ENCODE peak calls at places on chromosomes 11 and 22, in five cellular contexts. I, M, P, J and E are unnamed samples.

GRCh38 chr11:40185793-40186192 is 1273.7 kb downstream of the LRRC4C start:
- DNase-seq in I (no peak), M (no peak), P (no peak), J (no peak), E (no peak)

GRCh38 chr11:108370315-108370714 is 97.0 kb downstream of the C11orf65 start:
- DNase-seq in I (no peak), M (no peak), P (no peak), J (no peak), E (no peak)

GRCh38 chr22:49959782-49960158 is 802 bp upstream of the PIM3 start:
- DNase-seq in I (no peak), M (no peak), P (no peak), J (peak), E (no peak)

GRCh38 chr22:37088108-37088605 is 21.4 kb downstream of the TMPRSS6 start:
- DNase-seq in I (no peak), M (no peak), P (peak), J (peak), E (no peak)

GRCh38 chr11:114439229-114440120 is at the start of gene REXO2:
- DNase-seq in I (peak), M (peak), P (peak), J (peak), E (peak)

GRCh38 chr11:55714982-55715888 is 53.2 kb downstream of the OR4C6 start:
- DNase-seq in I (peak), M (no peak), P (peak), J (no peak), E (no peak)

GRCh38 chr11:65625628-65626342 is 10.2 kb downstream of the PCNX3 start:
- DNase-seq in I (peak), M (peak), P (peak), J (no peak), E (peak)

GRCh38 chr11:42023267-42023666 is 563.8 kb upstream of the LRRC4C start:
- DNase-seq in I (no peak), M (no peak), P (no peak), J (no peak), E (no peak)

GRCh38 chr11:103806130-103806900 is 230.1 kb upstream of the DDI1 start:
- DNase-seq in I (no peak), M (peak), P (no peak), J (peak), E (no peak)

GRCh38 chr11:117749541-117749910 is 47.5 kb downstream of the DSCAML1 start:
- DNase-seq in I (no peak), M (no peak), P (no peak), J (no peak), E (no peak)

GRCh38 chr22:20324139-20324516 is 4.3 kb upstream of the DGCR6L start:
- DNase-seq in I (no peak), M (no peak), P (peak), J (no peak), E (no peak)

GRCh38 chr11:134333312-134333711 is 1.5 kb downstream of the GLB1L2 start:
- DNase-seq in I (no peak), M (no peak), P (no peak), J (no peak), E (no peak)

GRCh38 chr22:44658371-44658953 is 43.5 kb upstream of the PRR5 start:
- DNase-seq in I (no peak), M (no peak), P (no peak), J (no peak), E (no peak)

GRCh38 chr11:58493676-58494075 is 14.2 kb downstream of the OR5B21 start:
- DNase-seq in I (no peak), M (no peak), P (no peak), J (peak), E (no peak)

GRCh38 chr11:20518323-20518834 is 81.0 kb upstream of the SLC6A5 start:
- DNase-seq in I (no peak), M (no peak), P (no peak), J (no peak), E (no peak)

GRCh38 chr22:47266329-47266728 is 503.9 kb downstream of the TBC1D22A start:
- DNase-seq in I (no peak), M (no peak), P (no peak), J (no peak), E (no peak)

GRCh38 chr11:46513934-46514342 is 79.9 kb downstream of the AMBRA1 start:
- DNase-seq in I (no peak), M (peak), P (peak), J (peak), E (no peak)

GRCh38 chr11:88179966-88180629 is 4.9 kb upstream of the RAB38 start:
- DNase-seq in I (no peak), M (no peak), P (no peak), J (peak), E (no peak)

GRCh38 chr11:7548659-7549283 is 35.0 kb downstream of the PPFIBP2 start:
- DNase-seq in I (peak), M (no peak), P (no peak), J (no peak), E (peak)
- TF ChIP-seq CTCF in I (peak), M (no peak), P (no peak), J (no peak), E (peak)

DNA sequence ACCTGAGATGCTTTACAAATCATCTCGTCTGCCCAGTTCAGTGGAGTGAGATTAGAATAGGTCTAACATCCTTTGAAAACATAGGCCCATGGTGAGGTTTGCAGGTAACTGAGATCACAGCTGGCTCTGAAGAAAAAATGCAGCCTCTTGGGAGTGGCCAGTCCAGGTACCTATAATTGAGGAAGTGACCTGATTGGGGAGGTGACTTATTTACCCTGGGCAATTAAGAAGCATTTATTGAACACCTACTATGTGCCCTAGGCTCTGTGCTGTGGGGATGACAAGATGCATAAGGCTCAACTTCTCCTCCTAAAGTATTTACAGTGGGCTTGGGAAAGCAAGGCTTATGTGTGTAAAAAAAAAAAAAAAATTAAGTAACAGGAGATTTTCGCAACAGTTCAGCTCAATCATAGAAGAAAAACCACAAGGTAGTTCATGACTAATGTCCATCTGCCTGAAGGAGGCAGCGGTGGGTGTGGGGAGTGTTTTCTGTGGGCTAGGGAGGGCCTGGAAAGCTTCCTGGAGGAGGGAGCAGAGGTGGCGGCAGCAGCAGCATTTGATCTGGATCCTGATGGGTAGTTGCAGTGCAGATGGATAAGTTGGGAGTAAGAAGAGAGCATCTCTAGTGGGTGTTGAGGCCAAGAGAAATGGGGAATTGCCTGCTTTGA is 16.1 kb downstream of the MICAL2 start:
- DNase-seq in I (no peak), M (no peak), P (no peak), J (peak), E (no peak)
- TF ChIP-seq CTCF in I (no peak), M (no peak), P (no peak), J (no peak), E (no peak)

DNA sequence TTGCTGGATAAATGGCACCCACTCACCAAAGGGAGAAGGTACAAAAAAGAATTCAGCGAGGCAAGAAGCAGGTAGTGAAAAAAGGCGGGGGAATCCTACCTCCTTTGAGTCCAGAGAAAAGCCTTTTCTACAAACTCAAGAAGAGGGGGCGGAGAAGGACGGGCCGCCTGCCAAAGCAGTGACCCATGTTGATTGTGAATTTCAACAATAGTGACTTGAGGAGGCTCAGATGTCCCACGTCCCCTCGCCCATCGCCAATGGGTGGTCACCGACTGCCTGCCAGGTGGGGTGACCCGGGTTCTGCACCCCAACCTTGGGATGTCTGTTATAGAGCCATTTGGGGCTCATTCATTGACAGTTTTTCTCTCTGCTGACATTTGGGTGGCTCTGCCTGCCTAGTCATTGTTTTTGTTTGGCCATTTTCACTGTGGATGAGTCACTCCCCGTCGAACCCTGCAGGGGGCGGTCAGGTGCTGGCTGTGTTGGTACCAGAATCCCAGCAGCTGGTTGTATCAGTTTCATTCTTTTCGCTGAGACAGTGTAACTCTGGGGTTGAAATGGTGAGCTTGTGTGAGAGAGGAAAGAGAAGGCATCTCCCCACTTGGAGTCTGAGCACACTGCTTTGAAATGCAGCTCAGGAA is 163.4 kb upstream of the NCAM1 start:
- DNase-seq in I (no peak), M (no peak), P (peak), J (peak), E (peak)
- TF ChIP-seq CTCF in I (peak), M (no peak), P (no peak), J (peak), E (no peak)

GRCh38 chr11:27720277-27720830 is 20.1 kb upstream of the BDNF start:
- DNase-seq in I (no peak), M (no peak), P (peak), J (peak), E (peak)
- TF ChIP-seq CTCF in I (no peak), M (no peak), P (no peak), J (peak), E (no peak)